ENCODE peak calls at places on chromosome 9, in five cellular contexts. One of them, this sample, is unnamed.

GRCh38 chr9:69132391-69132790 is 41.7 kb upstream of the TJP2 start:
- DNase-seq in coronary artery: no peak
- DNase-seq in ovary: no peak
- DNase-seq in Calu3: no peak
- DNase-seq in nephron progenitor cell: no peak
- DNase-seq in this sample: no peak

GRCh38 chr9:77899679-77900354 is 131.8 kb downstream of the GNAQ start:
- DNase-seq in coronary artery: no peak
- DNase-seq in ovary: no peak
- DNase-seq in Calu3: no peak
- DNase-seq in nephron progenitor cell: no peak
- DNase-seq in this sample: no peak

GRCh38 chr9:110073356-110073666 is 134.6 kb downstream of the C9orf152 start:
- DNase-seq in coronary artery: no peak
- DNase-seq in ovary: no peak
- DNase-seq in Calu3: no peak
- DNase-seq in nephron progenitor cell: no peak
- DNase-seq in this sample: no peak

GRCh38 chr9:92278117-92278516 is 15.4 kb downstream of the IARS1 start:
- DNase-seq in coronary artery: no peak
- DNase-seq in ovary: no peak
- DNase-seq in Calu3: no peak
- DNase-seq in nephron progenitor cell: no peak
- DNase-seq in this sample: no peak

GRCh38 chr9:35835216-35835604 is 6.2 kb downstream of the TMEM8B start:
- DNase-seq in coronary artery: no peak
- DNase-seq in ovary: no peak
- DNase-seq in Calu3: no peak
- DNase-seq in nephron progenitor cell: no peak
- DNase-seq in this sample: no peak

GRCh38 chr9:131382850-131383729 is 10.8 kb upstream of the PRRC2B start:
- DNase-seq in coronary artery: no peak
- DNase-seq in ovary: peak
- DNase-seq in Calu3: no peak
- DNase-seq in nephron progenitor cell: peak
- DNase-seq in this sample: no peak

GRCh38 chr9:128420651-128421473 is at the start of gene CERCAM:
- DNase-seq in coronary artery: no peak
- DNase-seq in ovary: peak
- DNase-seq in Calu3: peak
- DNase-seq in nephron progenitor cell: peak
- DNase-seq in this sample: peak

GRCh38 chr9:89654025-89654662 is 49.3 kb downstream of the GADD45G start:
- DNase-seq in coronary artery: no peak
- DNase-seq in ovary: no peak
- DNase-seq in Calu3: no peak
- DNase-seq in nephron progenitor cell: no peak
- DNase-seq in this sample: no peak

GRCh38 chr9:37053684-37054512 is 19.8 kb upstream of the PAX5 start:
- DNase-seq in coronary artery: no peak
- DNase-seq in ovary: no peak
- DNase-seq in Calu3: no peak
- DNase-seq in nephron progenitor cell: no peak
- DNase-seq in this sample: no peak

GRCh38 chr9:119005162-119005561 is 364.1 kb downstream of the BRINP1 start:
- DNase-seq in coronary artery: no peak
- DNase-seq in ovary: no peak
- DNase-seq in Calu3: no peak
- DNase-seq in nephron progenitor cell: no peak
- DNase-seq in this sample: no peak

GRCh38 chr9:13088734-13089427 is 190.6 kb downstream of the MPDZ start:
- DNase-seq in coronary artery: no peak
- DNase-seq in ovary: no peak
- DNase-seq in Calu3: peak
- DNase-seq in nephron progenitor cell: peak
- DNase-seq in this sample: peak

GRCh38 chr9:130701059-130702022 is 7.8 kb downstream of the EXOSC2 start:
- DNase-seq in coronary artery: no peak
- DNase-seq in ovary: peak
- DNase-seq in Calu3: peak
- DNase-seq in nephron progenitor cell: peak
- DNase-seq in this sample: no peak

GRCh38 chr9:91790912-91791311 is 159.1 kb downstream of the ROR2 start:
- DNase-seq in coronary artery: no peak
- DNase-seq in ovary: no peak
- DNase-seq in Calu3: no peak
- DNase-seq in nephron progenitor cell: no peak
- DNase-seq in this sample: no peak

GRCh38 chr9:27436234-27436633 is 87.9 kb upstream of the IFNK start:
- DNase-seq in coronary artery: no peak
- DNase-seq in ovary: no peak
- DNase-seq in Calu3: no peak
- DNase-seq in nephron progenitor cell: no peak
- DNase-seq in this sample: no peak

GRCh38 chr9:96033896-96034295 is 158.4 kb downstream of the ERCC6L2 start:
- DNase-seq in coronary artery: no peak
- DNase-seq in ovary: no peak
- DNase-seq in Calu3: no peak
- DNase-seq in nephron progenitor cell: no peak
- DNase-seq in this sample: no peak

GRCh38 chr9:17088566-17088965 is 46.3 kb upstream of the CNTLN start:
- DNase-seq in coronary artery: no peak
- DNase-seq in ovary: no peak
- DNase-seq in Calu3: no peak
- DNase-seq in nephron progenitor cell: no peak
- DNase-seq in this sample: no peak

GRCh38 chr9:18105996-18106595 is 367.9 kb upstream of the ADAMTSL1 start:
- DNase-seq in coronary artery: no peak
- DNase-seq in ovary: no peak
- DNase-seq in Calu3: no peak
- DNase-seq in nephron progenitor cell: no peak
- DNase-seq in this sample: no peak

GRCh38 chr9:74573792-74574191 is 76.7 kb downstream of the RORB start:
- DNase-seq in coronary artery: no peak
- DNase-seq in ovary: no peak
- DNase-seq in Calu3: no peak
- DNase-seq in nephron progenitor cell: peak
- DNase-seq in this sample: no peak

GRCh38 chr9:114894801-114895433 is 35.5 kb downstream of the TNFSF8 start:
- DNase-seq in coronary artery: no peak
- DNase-seq in ovary: no peak
- DNase-seq in Calu3: peak
- DNase-seq in nephron progenitor cell: no peak
- DNase-seq in this sample: no peak

GRCh38 chr9:127976943-127977871 is 3.6 kb downstream of the EEIG1 start:
- DNase-seq in coronary artery: no peak
- DNase-seq in ovary: no peak
- DNase-seq in Calu3: no peak
- DNase-seq in nephron progenitor cell: no peak
- DNase-seq in this sample: no peak

GRCh38 chr9:16615451-16615850 is 255.0 kb downstream of the BNC2 start:
- DNase-seq in coronary artery: no peak
- DNase-seq in ovary: no peak
- DNase-seq in Calu3: no peak
- DNase-seq in nephron progenitor cell: no peak
- DNase-seq in this sample: no peak

GRCh38 chr9:17191095-17191494 is 56.3 kb downstream of the CNTLN start:
- DNase-seq in coronary artery: no peak
- DNase-seq in ovary: no peak
- DNase-seq in Calu3: no peak
- DNase-seq in nephron progenitor cell: no peak
- DNase-seq in this sample: no peak

GRCh38 chr9:79694676-79695400 is 123.1 kb downstream of the TLE4 start:
- DNase-seq in coronary artery: no peak
- DNase-seq in ovary: no peak
- DNase-seq in Calu3: no peak
- DNase-seq in nephron progenitor cell: no peak
- DNase-seq in this sample: no peak

GRCh38 chr9:79630521-79631403 is 59.0 kb downstream of the TLE4 start:
- DNase-seq in coronary artery: no peak
- DNase-seq in ovary: no peak
- DNase-seq in Calu3: no peak
- DNase-seq in nephron progenitor cell: no peak
- DNase-seq in this sample: peak

GRCh38 chr9:136110082-136111061 is 8.3 kb downstream of the TMEM250 start:
- DNase-seq in coronary artery: no peak
- DNase-seq in ovary: peak
- DNase-seq in Calu3: no peak
- DNase-seq in nephron progenitor cell: no peak
- DNase-seq in this sample: no peak

GRCh38 chr9:135403733-135404450 is 75.7 kb upstream of the PPP1R26 start:
- DNase-seq in coronary artery: no peak
- DNase-seq in ovary: no peak
- DNase-seq in Calu3: no peak
- DNase-seq in nephron progenitor cell: no peak
- DNase-seq in this sample: no peak

GRCh38 chr9:70772591-70772990 is 348.8 kb downstream of the TRPM3 start:
- DNase-seq in coronary artery: no peak
- DNase-seq in ovary: no peak
- DNase-seq in Calu3: no peak
- DNase-seq in nephron progenitor cell: no peak
- DNase-seq in this sample: no peak

GRCh38 chr9:71446081-71446480 is 322.2 kb downstream of the CEMIP2 start:
- DNase-seq in coronary artery: no peak
- DNase-seq in ovary: no peak
- DNase-seq in Calu3: no peak
- DNase-seq in nephron progenitor cell: no peak
- DNase-seq in this sample: no peak

GRCh38 chr9:137190315-137190853 is 1.9 kb downstream of the SSNA1 start:
- DNase-seq in coronary artery: no peak
- DNase-seq in ovary: no peak
- DNase-seq in Calu3: no peak
- DNase-seq in nephron progenitor cell: no peak
- DNase-seq in this sample: no peak
- TF ChIP-seq CTCF in coronary artery: no peak
- TF ChIP-seq CTCF in ovary: no peak
- TF ChIP-seq CTCF in Calu3: no peak
- TF ChIP-seq CTCF in nephron progenitor cell: no peak
- TF ChIP-seq CTCF in this sample: no peak

DNA sequence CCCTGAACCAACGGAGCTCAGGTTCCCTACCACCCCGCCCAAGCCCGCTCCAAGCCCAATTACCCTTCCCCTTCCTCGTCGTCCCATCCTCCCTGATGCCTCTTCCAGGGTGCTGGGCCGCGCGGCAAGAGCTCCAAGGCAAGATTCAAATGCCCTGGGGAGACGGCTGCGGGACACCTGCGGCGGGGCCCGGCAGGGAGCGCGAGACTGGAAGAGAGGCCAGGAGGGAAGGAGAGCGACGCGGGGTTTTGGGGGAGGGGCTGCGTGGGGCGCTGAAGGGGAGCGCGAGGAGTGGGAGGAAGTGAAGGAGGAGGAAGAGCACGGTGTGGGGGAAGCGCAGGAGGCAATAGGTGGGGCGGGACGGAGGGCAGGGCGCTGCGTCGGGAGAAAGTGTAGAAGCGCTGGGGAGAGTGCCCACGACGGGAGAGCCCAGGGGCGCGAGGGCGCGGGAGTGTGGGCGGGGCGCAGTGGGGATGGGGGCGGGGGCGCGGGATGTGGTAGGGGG is 975 bp upstream of the NXNL2 start:
- DNase-seq in coronary artery: peak
- DNase-seq in ovary: no peak
- DNase-seq in Calu3: peak
- DNase-seq in nephron progenitor cell: no peak
- DNase-seq in this sample: no peak
- TF ChIP-seq CTCF in coronary artery: no peak
- TF ChIP-seq CTCF in ovary: no peak
- TF ChIP-seq CTCF in Calu3: no peak
- TF ChIP-seq CTCF in nephron progenitor cell: no peak
- TF ChIP-seq CTCF in this sample: no peak

GRCh38 chr9:120918931-120919638 is 7.5 kb downstream of the TRAF1 start:
- DNase-seq in coronary artery: no peak
- DNase-seq in ovary: no peak
- DNase-seq in Calu3: no peak
- DNase-seq in nephron progenitor cell: no peak
- DNase-seq in this sample: no peak

GRCh38 chr9:120920495-120921178 is 6.0 kb downstream of the TRAF1 start:
- DNase-seq in coronary artery: no peak
- DNase-seq in ovary: no peak
- DNase-seq in Calu3: no peak
- DNase-seq in nephron progenitor cell: no peak
- DNase-seq in this sample: no peak

GRCh38 chr9:120917989-120918630 is 8.5 kb downstream of the TRAF1 start:
- DNase-seq in coronary artery: no peak
- DNase-seq in ovary: no peak
- DNase-seq in Calu3: no peak
- DNase-seq in nephron progenitor cell: no peak
- DNase-seq in this sample: no peak

GRCh38 chr9:120921751-120922181 is 4.8 kb downstream of the TRAF1 start:
- DNase-seq in coronary artery: no peak
- DNase-seq in ovary: no peak
- DNase-seq in Calu3: no peak
- DNase-seq in nephron progenitor cell: no peak
- DNase-seq in this sample: no peak

GRCh38 chr9:120919639-120920494 is 6.7 kb downstream of the TRAF1 start:
- DNase-seq in coronary artery: no peak
- DNase-seq in ovary: no peak
- DNase-seq in Calu3: no peak
- DNase-seq in nephron progenitor cell: no peak
- DNase-seq in this sample: no peak
- TF ChIP-seq CTCF in coronary artery: no peak
- TF ChIP-seq CTCF in ovary: no peak
- TF ChIP-seq CTCF in Calu3: no peak
- TF ChIP-seq CTCF in nephron progenitor cell: no peak
- TF ChIP-seq CTCF in this sample: no peak

GRCh38 chr9:129567842-129568559 is 52.9 kb downstream of the C9orf50 start:
- DNase-seq in coronary artery: peak
- DNase-seq in ovary: peak
- DNase-seq in Calu3: peak
- DNase-seq in nephron progenitor cell: peak
- DNase-seq in this sample: no peak
- TF ChIP-seq CTCF in coronary artery: no peak
- TF ChIP-seq CTCF in ovary: no peak
- TF ChIP-seq CTCF in Calu3: no peak
- TF ChIP-seq CTCF in nephron progenitor cell: no peak
- TF ChIP-seq CTCF in this sample: no peak

GRCh38 chr9:21070171-21070571 is 7.6 kb downstream of the IFNB1 start:
- DNase-seq in coronary artery: no peak
- DNase-seq in ovary: peak
- DNase-seq in Calu3: peak
- DNase-seq in nephron progenitor cell: no peak
- DNase-seq in this sample: no peak
- TF ChIP-seq CTCF in coronary artery: no peak
- TF ChIP-seq CTCF in ovary: peak
- TF ChIP-seq CTCF in Calu3: no peak
- TF ChIP-seq CTCF in nephron progenitor cell: peak
- TF ChIP-seq CTCF in this sample: no peak

This sample was measured in GM20000.